ENCODE peak calls at places on chromosome X, in nine cellular contexts. M is SJCRH30, V is lower lobe of right lung, W is colonic mucosa, P is GM23248, E is tibial artery, A is tibial nerve, I is testis, T is ovary. X is an unnamed sample.

GRCh38 chrX:71870337-71871098 is 40.1 kb upstream of the NHSL2 start:
- DNase-seq in M (peak; percentile 48), V (no peak), W (no peak), P (peak; percentile 5), E (no peak), A (no peak), I (peak; percentile 20), T (no peak), X (no peak)

GRCh38 chrX:119990409-119990994 is 47.0 kb upstream of the NKAP start:
- DNase-seq in M (no peak), V (no peak), W (no peak), P (no peak), E (no peak), A (no peak), I (no peak), T (no peak), X (peak; percentile 75)

GRCh38 chrX:56738670-56739069 is 9.6 kb downstream of the NBDY start:
- DNase-seq in M (no peak), V (no peak), W (no peak), P (peak; percentile 16), E (no peak), A (no peak), I (no peak), T (no peak), X (no peak)

GRCh38 chrX:107701493-107702121 is 73.3 kb downstream of the PRPS1 start:
- DNase-seq in M (peak; percentile 32), V (no peak), W (no peak), P (no peak), E (no peak), A (no peak), I (no peak), T (no peak), X (no peak)

GRCh38 chrX:281166-281999 is at the start of gene PLCXD1:
- DNase-seq in M (no peak), V (peak; percentile 49), W (no peak), P (peak; percentile 28), E (no peak), A (peak; percentile 5), I (peak; percentile 50), T (peak; percentile 67), X (peak; percentile 46)

GRCh38 chrX:80879143-80879542 is 69.5 kb upstream of the BRWD3 start:
- DNase-seq in M (peak; percentile 23), V (no peak), W (no peak), P (peak; percentile 13), E (no peak), A (peak; percentile 4), I (peak; percentile 44), T (no peak), X (no peak)

GRCh38 chrX:27889878-27890277 is 82.1 kb downstream of the MAGEB10 start:
- DNase-seq in M (no peak), V (no peak), W (no peak), P (no peak), E (no peak), A (no peak), I (no peak), T (no peak), X (no peak)

GRCh38 chrX:104351173-104351769 is 96.5 kb upstream of the ESX1 start:
- DNase-seq in M (no peak), V (no peak), W (no peak), P (peak; percentile 91), E (no peak), A (no peak), I (no peak), T (no peak), X (no peak)

GRCh38 chrX:54509401-54509800 is 13.4 kb upstream of the FGD1 start:
- DNase-seq in M (no peak), V (no peak), W (no peak), P (peak; percentile 12), E (no peak), A (no peak), I (no peak), T (no peak), X (no peak)

GRCh38 chrX:51891821-51892551 is 1.4 kb upstream of the MAGED1 start:
- DNase-seq in M (peak; percentile 7), V (no peak), W (no peak), P (peak; percentile 82), E (peak; percentile 67), A (peak; percentile 55), I (peak; percentile 32), T (peak; percentile 36), X (no peak)

GRCh38 chrX:134186362-134187121 is 50.4 kb upstream of the CCDC160 start:
- DNase-seq in M (no peak), V (no peak), W (no peak), P (no peak), E (no peak), A (no peak), I (no peak), T (no peak), X (no peak)

GRCh38 chrX:120367390-120368100 is 5.7 kb downstream of the ATP1B4 start:
- DNase-seq in M (no peak), V (no peak), W (no peak), P (no peak), E (no peak), A (no peak), I (no peak), T (no peak), X (no peak)

GRCh38 chrX:103722505-103722904 is 11.8 kb downstream of the TMEM31 start:
- DNase-seq in M (no peak), V (no peak), W (no peak), P (peak; percentile 64), E (no peak), A (no peak), I (peak; percentile 22), T (no peak), X (no peak)

GRCh38 chrX:23854945-23855344 is 52.8 kb downstream of the APOO start:
- DNase-seq in M (no peak), V (peak; percentile 50), W (no peak), P (peak; percentile 1), E (no peak), A (no peak), I (no peak), T (no peak), X (no peak)

GRCh38 chrX:118346258-118347094 is 570 bp downstream of the WDR44 start:
- DNase-seq in M (peak; percentile 76), V (peak; percentile 65), W (peak; percentile 53), P (peak; percentile 57), E (peak; percentile 65), A (no peak), I (peak; percentile 29), T (no peak), X (peak; percentile 69)

GRCh38 chrX:78532363-78532762 is 126.8 kb downstream of the RTL3 start:
- DNase-seq in M (no peak), V (no peak), W (no peak), P (no peak), E (no peak), A (no peak), I (no peak), T (no peak), X (no peak)

GRCh38 chrX:8306296-8306975 is 135.4 kb upstream of the VCX2 start:
- DNase-seq in M (no peak), V (no peak), W (no peak), P (no peak), E (no peak), A (no peak), I (no peak), T (no peak), X (no peak)

GRCh38 chrX:106286053-106286650 is 118.0 kb downstream of the PWWP3B start:
- DNase-seq in M (no peak), V (no peak), W (no peak), P (no peak), E (no peak), A (no peak), I (no peak), T (no peak), X (no peak)

GRCh38 chrX:106278951-106279350 is 110.8 kb downstream of the PWWP3B start:
- DNase-seq in M (no peak), V (no peak), W (no peak), P (no peak), E (no peak), A (no peak), I (no peak), T (no peak), X (no peak)

GRCh38 chrX:106281383-106281782 is 113.3 kb downstream of the PWWP3B start:
- DNase-seq in M (no peak), V (no peak), W (no peak), P (no peak), E (no peak), A (no peak), I (no peak), T (no peak), X (no peak)

GRCh38 chrX:106284431-106285025 is 116.4 kb downstream of the PWWP3B start:
- DNase-seq in M (no peak), V (no peak), W (no peak), P (no peak), E (no peak), A (no peak), I (no peak), T (no peak), X (no peak)
- H3K27me3 ChIP-seq in M (no peaks in the 10 kb centered on the region), V (no peaks in the 10 kb centered on the region), W (no peaks in the 10 kb centered on the region), P (no peaks in the 10 kb centered on the region), E (no peaks in the 10 kb centered on the region), A (peaks cover 39% of the 10 kb centered on the region), I (no peaks in the 10 kb centered on the region), T (peaks cover 2% of the 10 kb centered on the region), X (no peaks in the 10 kb centered on the region)

DNA sequence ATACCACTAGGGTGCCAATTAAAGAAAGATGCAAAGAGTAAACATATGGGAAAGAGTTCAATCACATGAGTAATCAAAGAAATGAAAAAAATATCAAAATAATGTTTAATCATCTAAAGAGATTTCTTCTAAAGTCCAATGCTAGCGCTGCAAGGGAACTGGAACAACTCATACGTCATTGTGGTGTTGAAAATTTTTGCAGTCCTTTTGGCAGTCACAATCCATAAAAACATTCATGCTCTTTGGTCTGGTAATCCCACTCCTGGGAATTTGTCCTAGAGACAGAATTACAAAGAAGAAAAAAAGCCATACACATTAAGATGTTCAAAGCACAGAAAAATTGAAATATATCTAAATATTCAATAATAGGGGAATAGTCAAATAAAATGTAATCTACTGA is 4.6 kb downstream of the P2RY4 start:
- DNase-seq in M (no peak), V (no peak), W (no peak), P (no peak), E (no peak), A (no peak), I (no peak), T (no peak), X (no peak)
- H3K27ac ChIP-seq in M (no peak overlapping the region), V (no peak overlapping the region), W (no peak overlapping the region), P (no peak overlapping the region), E (no peak overlapping the region), A (no peak overlapping the region), I (no peak overlapping the region), T (no peak overlapping the region), X (no peak overlapping the region)

GRCh38 chrX:137031517-137032377 is 2.0 kb downstream of the GPR101 start:
- DNase-seq in M (peak; percentile 6), V (no peak), W (no peak), P (peak; percentile 55), E (no peak), A (no peak), I (peak; percentile 25), T (peak; percentile 39), X (no peak)
- H3K27me3 ChIP-seq in M (no peaks in the 10 kb centered on the region), V (peaks cover 21% of the 10 kb centered on the region), W (peaks cover 30% of the 10 kb centered on the region), P (peaks cover 23% of the 10 kb centered on the region), E (peaks cover 22% of the 10 kb centered on the region), A (peaks cover 65% of the 10 kb centered on the region), I (no peaks in the 10 kb centered on the region), T (no peaks in the 10 kb centered on the region), X (no peaks in the 10 kb centered on the region)

DNA sequence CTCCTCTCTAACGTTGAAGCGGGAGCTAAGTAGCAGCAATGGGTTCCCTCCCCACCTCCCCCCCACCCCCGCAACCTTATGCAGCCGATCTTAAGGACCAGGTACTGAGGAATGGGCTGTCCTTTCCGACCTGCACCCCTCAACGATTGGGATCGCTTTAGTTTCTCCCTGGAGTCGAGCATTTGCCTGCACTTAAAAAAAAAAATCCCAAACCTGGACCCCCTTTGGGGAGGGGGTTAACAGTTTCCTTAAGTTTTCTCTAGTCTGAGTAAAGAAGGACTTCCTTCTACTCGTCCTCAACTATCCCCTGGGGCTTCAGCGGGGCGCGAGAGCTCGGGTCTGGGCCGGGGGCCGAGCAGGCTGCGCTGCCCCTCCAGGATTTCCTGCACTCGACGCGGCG is 25.7 kb upstream of the BCORL1 start:
- DNase-seq in M (no peak), V (no peak), W (no peak), P (no peak), E (no peak), A (no peak), I (no peak), T (no peak), X (no peak)
- H3K27ac ChIP-seq in M (no peak overlapping the region), V (peak overlapping the region; percentile 68), W (peak overlapping the region; percentile 40), P (no peak overlapping the region), E (peak overlapping the region; percentile 44), A (no peak overlapping the region), I (no peak overlapping the region), T (peak overlapping the region; percentile 72), X (no peak overlapping the region)